ENCODE peak calls at places on chromosomes 1 and 21, in four cellular contexts. Z, F, A and U are unnamed samples.
A peak's percentile ranks its signal among the peaks of the same experiment; 100 is the strongest.

GRCh38 chr1:33182452-33182851 is 609 bp upstream of the TRIM62 start:
- DNase-seq in Z (no peak), F (no peak), A (peak; percentile 11), U (peak; percentile 66)

GRCh38 chr21:14383596-14384210 is 757 bp upstream of the HSPA13 start:
- DNase-seq in Z (no peak), F (no peak), A (peak; percentile 3), U (no peak)

GRCh38 chr1:172717722-172718455 is 59.0 kb downstream of the FASLG start:
- DNase-seq in Z (no peak), F (no peak), A (peak; percentile 42), U (no peak)

GRCh38 chr1:168601051-168601450 is 24.6 kb downstream of the XCL1 start:
- DNase-seq in Z (no peak), F (no peak), A (no peak), U (no peak)

GRCh38 chr1:213381572-213382084 is 330.6 kb downstream of the RPS6KC1 start:
- DNase-seq in Z (no peak), F (no peak), A (no peak), U (peak; percentile 61)

GRCh38 chr1:115430717-115431116 is 92.7 kb upstream of the NGF start:
- DNase-seq in Z (no peak), F (no peak), A (peak; percentile 93), U (peak; percentile 76)

GRCh38 chr1:101237229-101237837 is 514 bp downstream of the S1PR1 start:
- DNase-seq in Z (no peak), F (no peak), A (peak; percentile 40), U (no peak)

GRCh38 chr1:207088161-207088560 is 499 bp upstream of the C4BPB start:
- DNase-seq in Z (no peak), F (no peak), A (no peak), U (no peak)

GRCh38 chr1:40802078-40803075 is 18.8 kb downstream of the KCNQ4 start:
- DNase-seq in Z (peak; percentile 77), F (peak; percentile 59), A (peak; percentile 96), U (peak; percentile 75)

GRCh38 chr1:21594495-21594894 is 74.7 kb downstream of the RAP1GAP start:
- DNase-seq in Z (no peak), F (no peak), A (no peak), U (peak; percentile 31)

GRCh38 chr1:116415699-116416533 is 42.9 kb downstream of the ATP1A1 start:
- DNase-seq in Z (no peak), F (no peak), A (no peak), U (no peak)

GRCh38 chr1:167862432-167863076 is 51.4 kb downstream of the ADCY10 start:
- DNase-seq in Z (no peak), F (no peak), A (peak; percentile 36), U (no peak)

GRCh38 chr1:209988706-209989105 is 50.7 kb downstream of the SYT14 start:
- DNase-seq in Z (no peak), F (no peak), A (no peak), U (no peak)

GRCh38 chr1:14404847-14405246 is 193.6 kb upstream of the KAZN start:
- DNase-seq in Z (no peak), F (no peak), A (no peak), U (no peak)

GRCh38 chr1:214044438-214045214 is 56.9 kb downstream of the PROX1 start:
- DNase-seq in Z (no peak), F (no peak), A (no peak), U (no peak)

GRCh38 chr21:35857082-35857481 is 203.2 kb downstream of the SETD4 start:
- DNase-seq in Z (no peak), F (no peak), A (no peak), U (no peak)

GRCh38 chr1:176178316-176178715 is 28.8 kb downstream of the COP1 start:
- DNase-seq in Z (no peak), F (no peak), A (no peak), U (no peak)

GRCh38 chr1:119001181-119002018 is 13.3 kb upstream of the TBX15 start:
- DNase-seq in Z (no peak), F (no peak), A (peak; percentile 15), U (no peak)

GRCh38 chr1:33232716-33233115 is 23.6 kb upstream of the ZNF362 start:
- DNase-seq in Z (no peak), F (no peak), A (no peak), U (no peak)

GRCh38 chr21:23398726-23399125 is 2208.6 kb downstream of the MRPL39 start:
- DNase-seq in Z (no peak), F (no peak), A (no peak), U (no peak)

GRCh38 chr1:70458120-70458519 is 47.1 kb downstream of the CTH start:
- DNase-seq in Z (no peak), F (no peak), A (no peak), U (no peak)

GRCh38 chr1:47023268-47024137 is at the start of gene CYP4X1:
- DNase-seq in Z (no peak), F (no peak), A (no peak), U (no peak)

GRCh38 chr21:36567216-36567917 is 87.4 kb upstream of the CLDN14 start:
- DNase-seq in Z (no peak), F (no peak), A (no peak), U (no peak)

GRCh38 chr1:9413877-9414213 is 121.2 kb downstream of the SPSB1 start:
- DNase-seq in Z (no peak), F (no peak), A (peak; percentile 63), U (peak; percentile 79)

GRCh38 chr1:212231372-212231771 is 53.8 kb upstream of the PPP2R5A start:
- DNase-seq in Z (no peak), F (no peak), A (no peak), U (no peak)

GRCh38 chr1:59272507-59272906 is 24.4 kb upstream of the FGGY start:
- DNase-seq in Z (no peak), F (no peak), A (peak; percentile 49), U (no peak)

GRCh38 chr1:186102559-186103148 is 272.4 kb downstream of the TPR start:
- DNase-seq in Z (no peak), F (no peak), A (peak; percentile 67), U (peak; percentile 33)

GRCh38 chr1:238954865-238955264 is 431.5 kb upstream of the CHRM3 start:
- DNase-seq in Z (no peak), F (no peak), A (no peak), U (no peak)

GRCh38 chr1:171438441-171438840 is 46.9 kb upstream of the PRRC2C start:
- DNase-seq in Z (no peak), F (no peak), A (peak; percentile 87), U (peak; percentile 78)

GRCh38 chr1:155205969-155206593 is 1.6 kb downstream of the THBS3 start:
- DNase-seq in Z (no peak), F (no peak), A (no peak), U (no peak)

GRCh38 chr1:57307382-57307781 is 116.5 kb downstream of the DAB1 start:
- DNase-seq in Z (peak; percentile 13), F (no peak), A (no peak), U (no peak)

GRCh38 chr1:189669846-189670245 is 807.8 kb downstream of the BRINP3 start:
- DNase-seq in Z (no peak), F (no peak), A (no peak), U (peak; percentile 0)

GRCh38 chr1:114609826-114610225 is 28.4 kb upstream of the BCAS2 start:
- DNase-seq in Z (no peak), F (no peak), A (no peak), U (no peak)

GRCh38 chr21:37575536-37576083 is 209.0 kb downstream of the DYRK1A start:
- DNase-seq in Z (no peak), F (no peak), A (no peak), U (peak; percentile 94)

GRCh38 chr1:119492763-119493162 is 14.2 kb upstream of the HSD3B1 start:
- DNase-seq in Z (no peak), F (no peak), A (no peak), U (no peak)

GRCh38 chr1:112335351-112335750 is 60.7 kb upstream of the CTTNBP2NL start:
- DNase-seq in Z (no peak), F (no peak), A (no peak), U (no peak)

GRCh38 chr1:47179988-47180563 is 9.8 kb downstream of the PDZK1IP1 start:
- DNase-seq in Z (no peak), F (no peak), A (no peak), U (no peak)

GRCh38 chr1:110203021-110203661 is 7.0 kb upstream of the KCNC4 start:
- DNase-seq in Z (peak; percentile 69), F (peak; percentile 14), A (peak; percentile 79), U (peak; percentile 78)

GRCh38 chr21:41764558-41765392 is 2.1 kb downstream of the RIPK4 start:
- DNase-seq in Z (no peak), F (no peak), A (no peak), U (no peak)